ENCODE peak calls at places on chromosomes 16 and 17, in four cellular contexts. One of them, this sample, is unnamed.

GRCh38 chr16:6692874-6693273 is 639.8 kb upstream of the RBFOX1 start:
- DNase-seq in RWPE1: no peak
- DNase-seq in IMR-90: no peak
- DNase-seq in activated CD4-positive, alpha-beta T cell treated with anti-CD3 and anti-CD28 coated beads for 1 hour: no peak
- DNase-seq in this sample: no peak

GRCh38 chr17:81821603-81822311 is 11.3 kb downstream of the MCRIP1 start:
- DNase-seq in RWPE1: no peak
- DNase-seq in IMR-90: peak
- DNase-seq in activated CD4-positive, alpha-beta T cell treated with anti-CD3 and anti-CD28 coated beads for 1 hour: no peak
- DNase-seq in this sample: no peak

GRCh38 chr17:41784207-41784744 is 2.2 kb downstream of the JUP start:
- DNase-seq in RWPE1: peak
- DNase-seq in IMR-90: peak
- DNase-seq in activated CD4-positive, alpha-beta T cell treated with anti-CD3 and anti-CD28 coated beads for 1 hour: no peak
- DNase-seq in this sample: no peak

GRCh38 chr16:81067166-81067565 is 9.9 kb downstream of the C16orf46 start:
- DNase-seq in RWPE1: no peak
- DNase-seq in IMR-90: no peak
- DNase-seq in activated CD4-positive, alpha-beta T cell treated with anti-CD3 and anti-CD28 coated beads for 1 hour: no peak
- DNase-seq in this sample: no peak

GRCh38 chr17:77958716-77959215 is 263 bp downstream of the TNRC6C start:
- DNase-seq in RWPE1: peak
- DNase-seq in IMR-90: no peak
- DNase-seq in activated CD4-positive, alpha-beta T cell treated with anti-CD3 and anti-CD28 coated beads for 1 hour: no peak
- DNase-seq in this sample: peak

GRCh38 chr17:17941015-17941414 is 31.2 kb downstream of the TOM1L2 start:
- DNase-seq in RWPE1: no peak
- DNase-seq in IMR-90: no peak
- DNase-seq in activated CD4-positive, alpha-beta T cell treated with anti-CD3 and anti-CD28 coated beads for 1 hour: no peak
- DNase-seq in this sample: no peak

GRCh38 chr16:67394271-67395104 is 1.2 kb upstream of the TPPP3 start:
- DNase-seq in RWPE1: no peak
- DNase-seq in IMR-90: no peak
- DNase-seq in activated CD4-positive, alpha-beta T cell treated with anti-CD3 and anti-CD28 coated beads for 1 hour: no peak
- DNase-seq in this sample: no peak

GRCh38 chr17:44221862-44222111 is 2.3 kb upstream of the UBTF start:
- DNase-seq in RWPE1: peak
- DNase-seq in IMR-90: no peak
- DNase-seq in activated CD4-positive, alpha-beta T cell treated with anti-CD3 and anti-CD28 coated beads for 1 hour: no peak
- DNase-seq in this sample: no peak

GRCh38 chr16:12573730-12574383 is 229.8 kb downstream of the CPPED1 start:
- DNase-seq in RWPE1: peak
- DNase-seq in IMR-90: no peak
- DNase-seq in activated CD4-positive, alpha-beta T cell treated with anti-CD3 and anti-CD28 coated beads for 1 hour: peak
- DNase-seq in this sample: peak

GRCh38 chr16:55324491-55325447 is 766 bp downstream of the IRX6 start:
- DNase-seq in RWPE1: no peak
- DNase-seq in IMR-90: no peak
- DNase-seq in activated CD4-positive, alpha-beta T cell treated with anti-CD3 and anti-CD28 coated beads for 1 hour: no peak
- DNase-seq in this sample: no peak

GRCh38 chr17:15436399-15437369 is 30.7 kb downstream of the CDRT4 start:
- DNase-seq in RWPE1: no peak
- DNase-seq in IMR-90: peak
- DNase-seq in activated CD4-positive, alpha-beta T cell treated with anti-CD3 and anti-CD28 coated beads for 1 hour: no peak
- DNase-seq in this sample: no peak

GRCh38 chr16:24653725-24654124 is 75.7 kb upstream of the TNRC6A start:
- DNase-seq in RWPE1: no peak
- DNase-seq in IMR-90: no peak
- DNase-seq in activated CD4-positive, alpha-beta T cell treated with anti-CD3 and anti-CD28 coated beads for 1 hour: no peak
- DNase-seq in this sample: no peak

GRCh38 chr16:22353188-22353919 is 21.1 kb downstream of the CDR2 start:
- DNase-seq in RWPE1: peak
- DNase-seq in IMR-90: peak
- DNase-seq in activated CD4-positive, alpha-beta T cell treated with anti-CD3 and anti-CD28 coated beads for 1 hour: no peak
- DNase-seq in this sample: no peak

GRCh38 chr17:64183815-64184397 is 54.0 kb upstream of the ERN1 start:
- DNase-seq in RWPE1: no peak
- DNase-seq in IMR-90: peak
- DNase-seq in activated CD4-positive, alpha-beta T cell treated with anti-CD3 and anti-CD28 coated beads for 1 hour: no peak
- DNase-seq in this sample: no peak

GRCh38 chr17:60652484-60653247 is 25.0 kb upstream of the BCAS3 start:
- DNase-seq in RWPE1: no peak
- DNase-seq in IMR-90: no peak
- DNase-seq in activated CD4-positive, alpha-beta T cell treated with anti-CD3 and anti-CD28 coated beads for 1 hour: no peak
- DNase-seq in this sample: no peak

GRCh38 chr16:82016268-82016667 is 5.0 kb upstream of the SDR42E1 start:
- DNase-seq in RWPE1: peak
- DNase-seq in IMR-90: peak
- DNase-seq in activated CD4-positive, alpha-beta T cell treated with anti-CD3 and anti-CD28 coated beads for 1 hour: no peak
- DNase-seq in this sample: no peak

GRCh38 chr17:78802008-78802407 is 19.9 kb upstream of the CYTH1 start:
- DNase-seq in RWPE1: no peak
- DNase-seq in IMR-90: no peak
- DNase-seq in activated CD4-positive, alpha-beta T cell treated with anti-CD3 and anti-CD28 coated beads for 1 hour: no peak
- DNase-seq in this sample: no peak

GRCh38 chr16:47142469-47143328 is 1.0 kb downstream of the NETO2 start:
- DNase-seq in RWPE1: peak
- DNase-seq in IMR-90: peak
- DNase-seq in activated CD4-positive, alpha-beta T cell treated with anti-CD3 and anti-CD28 coated beads for 1 hour: no peak
- DNase-seq in this sample: no peak

GRCh38 chr17:79574656-79575055 is 36.2 kb downstream of the RBFOX3 start:
- DNase-seq in RWPE1: no peak
- DNase-seq in IMR-90: no peak
- DNase-seq in activated CD4-positive, alpha-beta T cell treated with anti-CD3 and anti-CD28 coated beads for 1 hour: no peak
- DNase-seq in this sample: no peak

GRCh38 chr17:65163990-65164495 is 26.9 kb downstream of the RGS9 start:
- DNase-seq in RWPE1: peak
- DNase-seq in IMR-90: peak
- DNase-seq in activated CD4-positive, alpha-beta T cell treated with anti-CD3 and anti-CD28 coated beads for 1 hour: peak
- DNase-seq in this sample: peak

GRCh38 chr16:53626161-53626560 is 77.5 kb downstream of the RPGRIP1L start:
- DNase-seq in RWPE1: no peak
- DNase-seq in IMR-90: no peak
- DNase-seq in activated CD4-positive, alpha-beta T cell treated with anti-CD3 and anti-CD28 coated beads for 1 hour: no peak
- DNase-seq in this sample: no peak

GRCh38 chr17:17152385-17152784 is 53.7 kb downstream of the PLD6 start:
- DNase-seq in RWPE1: no peak
- DNase-seq in IMR-90: no peak
- DNase-seq in activated CD4-positive, alpha-beta T cell treated with anti-CD3 and anti-CD28 coated beads for 1 hour: no peak
- DNase-seq in this sample: no peak

GRCh38 chr17:42809250-42809649 is 10.6 kb downstream of the CNTD1 start:
- DNase-seq in RWPE1: peak
- DNase-seq in IMR-90: peak
- DNase-seq in activated CD4-positive, alpha-beta T cell treated with anti-CD3 and anti-CD28 coated beads for 1 hour: no peak
- DNase-seq in this sample: no peak

GRCh38 chr16:23296994-23297393 is 5.1 kb upstream of the SCNN1B start:
- DNase-seq in RWPE1: no peak
- DNase-seq in IMR-90: no peak
- DNase-seq in activated CD4-positive, alpha-beta T cell treated with anti-CD3 and anti-CD28 coated beads for 1 hour: no peak
- DNase-seq in this sample: no peak

GRCh38 chr16:58011652-58012051 is 10.4 kb downstream of the USB1 start:
- DNase-seq in RWPE1: no peak
- DNase-seq in IMR-90: peak
- DNase-seq in activated CD4-positive, alpha-beta T cell treated with anti-CD3 and anti-CD28 coated beads for 1 hour: no peak
- DNase-seq in this sample: no peak

GRCh38 chr17:43671755-43672502 is 10.2 kb upstream of the MEOX1 start:
- DNase-seq in RWPE1: no peak
- DNase-seq in IMR-90: no peak
- DNase-seq in activated CD4-positive, alpha-beta T cell treated with anti-CD3 and anti-CD28 coated beads for 1 hour: no peak
- DNase-seq in this sample: no peak

GRCh38 chr17:27521281-27522027 is 65.2 kb downstream of the KSR1 start:
- DNase-seq in RWPE1: no peak
- DNase-seq in IMR-90: no peak
- DNase-seq in activated CD4-positive, alpha-beta T cell treated with anti-CD3 and anti-CD28 coated beads for 1 hour: no peak
- DNase-seq in this sample: no peak

This sample was measured in activated T-cell treated with anti-CD3 and anti-CD28 coated beads for 1 hour.